ENCODE peak calls at places on chromosome 3, in eight cellular contexts. One of them, this sample, is unnamed.
A peak's percentile ranks its signal among the peaks of the same experiment; 100 is the strongest.

GRCh38 chr3:160583451-160583850 is 18.1 kb upstream of the KPNA4 start:
- DNase-seq in HFF-Myc: no peak
- DNase-seq in NCI-H1105 treated with DMSO at 0.1 percent for 48 hours: no peak
- DNase-seq in renal cortical epithelial cell: no peak
- DNase-seq in substantia nigra: no peak
- DNase-seq in ACHN: no peak
- DNase-seq in activated T-cell treated with anti-CD3 and anti-CD28 coated beads, Interleukin-2, amount 50 U/mL, for 24 hours: no peak
- DNase-seq in hypothalamus: no peak
- DNase-seq in this sample: no peak

GRCh38 chr3:54307616-54308180 is 185.3 kb downstream of the CACNA2D3 start:
- DNase-seq in activated T-cell treated with anti-CD3 and anti-CD28 coated beads, Interleukin-2, amount 50 U/mL, for 24 hours: no peak
- DNase-seq in renal cortical epithelial cell: no peak
- DNase-seq in HFF-Myc: no peak
- DNase-seq in hypothalamus: no peak
- DNase-seq in ACHN: no peak
- DNase-seq in substantia nigra: no peak
- DNase-seq in NCI-H1105 treated with DMSO at 0.1 percent for 48 hours: peak; percentile 1
- DNase-seq in this sample: no peak

GRCh38 chr3:89353465-89353864 is 246.0 kb downstream of the EPHA3 start:
- DNase-seq in NCI-H1105 treated with DMSO at 0.1 percent for 48 hours: no peak
- DNase-seq in HFF-Myc: no peak
- DNase-seq in hypothalamus: no peak
- DNase-seq in activated T-cell treated with anti-CD3 and anti-CD28 coated beads, Interleukin-2, amount 50 U/mL, for 24 hours: no peak
- DNase-seq in substantia nigra: no peak
- DNase-seq in ACHN: no peak
- DNase-seq in renal cortical epithelial cell: peak; percentile 33
- DNase-seq in this sample: no peak

GRCh38 chr3:195097331-195098255 is 173.4 kb downstream of the XXYLT1 start:
- DNase-seq in substantia nigra: no peak
- DNase-seq in activated T-cell treated with anti-CD3 and anti-CD28 coated beads, Interleukin-2, amount 50 U/mL, for 24 hours: no peak
- DNase-seq in HFF-Myc: no peak
- DNase-seq in hypothalamus: no peak
- DNase-seq in ACHN: no peak
- DNase-seq in renal cortical epithelial cell: no peak
- DNase-seq in NCI-H1105 treated with DMSO at 0.1 percent for 48 hours: no peak
- DNase-seq in this sample: no peak

GRCh38 chr3:17955411-17955810 is 213.0 kb upstream of the TBC1D5 start:
- DNase-seq in ACHN: no peak
- DNase-seq in NCI-H1105 treated with DMSO at 0.1 percent for 48 hours: no peak
- DNase-seq in activated T-cell treated with anti-CD3 and anti-CD28 coated beads, Interleukin-2, amount 50 U/mL, for 24 hours: no peak
- DNase-seq in HFF-Myc: no peak
- DNase-seq in hypothalamus: no peak
- DNase-seq in renal cortical epithelial cell: no peak
- DNase-seq in substantia nigra: no peak
- DNase-seq in this sample: no peak

GRCh38 chr3:24343084-24343783 is 151.4 kb downstream of the THRB start:
- DNase-seq in activated T-cell treated with anti-CD3 and anti-CD28 coated beads, Interleukin-2, amount 50 U/mL, for 24 hours: no peak
- DNase-seq in NCI-H1105 treated with DMSO at 0.1 percent for 48 hours: no peak
- DNase-seq in ACHN: no peak
- DNase-seq in hypothalamus: no peak
- DNase-seq in renal cortical epithelial cell: peak; percentile 31
- DNase-seq in substantia nigra: no peak
- DNase-seq in HFF-Myc: no peak
- DNase-seq in this sample: peak; percentile 57

GRCh38 chr3:74599564-74599963 is 14.9 kb downstream of the CNTN3 start:
- DNase-seq in NCI-H1105 treated with DMSO at 0.1 percent for 48 hours: no peak
- DNase-seq in hypothalamus: no peak
- DNase-seq in HFF-Myc: no peak
- DNase-seq in activated T-cell treated with anti-CD3 and anti-CD28 coated beads, Interleukin-2, amount 50 U/mL, for 24 hours: no peak
- DNase-seq in renal cortical epithelial cell: peak; percentile 72
- DNase-seq in substantia nigra: no peak
- DNase-seq in ACHN: no peak
- DNase-seq in this sample: no peak

GRCh38 chr3:78846688-78847087 is 921.1 kb downstream of the ROBO1 start:
- DNase-seq in hypothalamus: no peak
- DNase-seq in activated T-cell treated with anti-CD3 and anti-CD28 coated beads, Interleukin-2, amount 50 U/mL, for 24 hours: no peak
- DNase-seq in ACHN: no peak
- DNase-seq in HFF-Myc: peak; percentile 60
- DNase-seq in renal cortical epithelial cell: no peak
- DNase-seq in substantia nigra: no peak
- DNase-seq in NCI-H1105 treated with DMSO at 0.1 percent for 48 hours: no peak
- DNase-seq in this sample: no peak

GRCh38 chr3:52405066-52405465 is 39.8 kb downstream of the SEMA3G start:
- DNase-seq in HFF-Myc: no peak
- DNase-seq in ACHN: no peak
- DNase-seq in hypothalamus: no peak
- DNase-seq in activated T-cell treated with anti-CD3 and anti-CD28 coated beads, Interleukin-2, amount 50 U/mL, for 24 hours: no peak
- DNase-seq in renal cortical epithelial cell: no peak
- DNase-seq in substantia nigra: no peak
- DNase-seq in NCI-H1105 treated with DMSO at 0.1 percent for 48 hours: no peak
- DNase-seq in this sample: no peak

GRCh38 chr3:141275032-141275422 is 43.4 kb downstream of the PXYLP1 start:
- DNase-seq in ACHN: no peak
- DNase-seq in renal cortical epithelial cell: peak; percentile 48
- DNase-seq in HFF-Myc: no peak
- DNase-seq in activated T-cell treated with anti-CD3 and anti-CD28 coated beads, Interleukin-2, amount 50 U/mL, for 24 hours: no peak
- DNase-seq in hypothalamus: no peak
- DNase-seq in substantia nigra: no peak
- DNase-seq in NCI-H1105 treated with DMSO at 0.1 percent for 48 hours: no peak
- DNase-seq in this sample: no peak

GRCh38 chr3:5888845-5889244 is 701.3 kb downstream of the EDEM1 start:
- DNase-seq in HFF-Myc: no peak
- DNase-seq in hypothalamus: no peak
- DNase-seq in NCI-H1105 treated with DMSO at 0.1 percent for 48 hours: no peak
- DNase-seq in renal cortical epithelial cell: no peak
- DNase-seq in ACHN: no peak
- DNase-seq in substantia nigra: no peak
- DNase-seq in activated T-cell treated with anti-CD3 and anti-CD28 coated beads, Interleukin-2, amount 50 U/mL, for 24 hours: no peak
- DNase-seq in this sample: no peak

GRCh38 chr3:134659391-134660045 is 8.7 kb upstream of the KY start:
- DNase-seq in substantia nigra: no peak
- DNase-seq in hypothalamus: no peak
- DNase-seq in activated T-cell treated with anti-CD3 and anti-CD28 coated beads, Interleukin-2, amount 50 U/mL, for 24 hours: no peak
- DNase-seq in NCI-H1105 treated with DMSO at 0.1 percent for 48 hours: no peak
- DNase-seq in ACHN: no peak
- DNase-seq in renal cortical epithelial cell: no peak
- DNase-seq in HFF-Myc: no peak
- DNase-seq in this sample: no peak

GRCh38 chr3:116614795-116615362 is 94.7 kb upstream of the TUSC7 start:
- DNase-seq in activated T-cell treated with anti-CD3 and anti-CD28 coated beads, Interleukin-2, amount 50 U/mL, for 24 hours: no peak
- DNase-seq in renal cortical epithelial cell: peak; percentile 1
- DNase-seq in substantia nigra: no peak
- DNase-seq in HFF-Myc: peak; percentile 2
- DNase-seq in ACHN: peak; percentile 14
- DNase-seq in hypothalamus: no peak
- DNase-seq in NCI-H1105 treated with DMSO at 0.1 percent for 48 hours: peak; percentile 15
- DNase-seq in this sample: peak; percentile 16

This sample was measured in LoVo.